ENCODE peak calls at places on chromosomes 3 and 15, in seven cellular contexts. R is amygdala; X is effector memory CD4-positive, alpha-beta T cell; I is renal cortical epithelial cell; O is AG04450; N is iPS-NIHi11; T is stimulated activated CD8-positive, alpha-beta memory T cell treated with anti-CD3 and anti-CD28 coated beads, Interleukin-7, amount 100 ng/mL, for 48 hours. G is an unnamed sample.

GRCh38 chr3:180678231-180678630 is 1.1 kb downstream of the CCDC39 start:
- DNase-seq in N (no peak), I (no peak), T (no peak), R (no peak), O (no peak), X (no peak), G (no peak)

GRCh38 chr3:42515391-42515916 is 13.0 kb downstream of the VIPR1 start:
- DNase-seq in X (no peak), I (no peak), T (no peak), N (no peak), O (no peak), R (no peak), G (no peak)

GRCh38 chr15:70060214-70061085 is 37.3 kb downstream of the TLE3 start:
- DNase-seq in I (no peak), T (no peak), O (no peak), X (no peak), N (no peak), R (no peak), G (no peak)

GRCh38 chr3:65713016-65713415 is 325.7 kb downstream of the MAGI1 start:
- DNase-seq in T (no peak), O (peak; percentile 21), R (no peak), X (no peak), I (peak; percentile 84), N (peak; percentile 55), G (peak; percentile 11)

GRCh38 chr15:66592505-66593218 is 26.9 kb upstream of the LCTL start:
- DNase-seq in R (no peak), I (no peak), X (no peak), N (peak; percentile 20), T (no peak), O (no peak), G (no peak)

GRCh38 chr3:196735751-196736150 is 3.9 kb upstream of the PAK2 start:
- DNase-seq in O (no peak), R (no peak), I (no peak), N (no peak), T (no peak), X (no peak), G (no peak)

GRCh38 chr15:73988075-73988969 is 3.8 kb downstream of the STOML1 start:
- DNase-seq in T (no peak), R (no peak), I (peak; percentile 87), X (no peak), O (no peak), N (no peak), G (peak; percentile 89)

GRCh38 chr3:185069583-185070030 is 83.3 kb downstream of the C3orf70 start:
- DNase-seq in R (no peak), T (no peak), N (peak; percentile 73), O (no peak), I (no peak), X (no peak), G (no peak)

GRCh38 chr15:82830427-82831173 is 21.2 kb downstream of the WHAMM start:
- DNase-seq in O (no peak), X (no peak), T (no peak), R (no peak), N (no peak), I (peak; percentile 38), G (no peak)

GRCh38 chr3:132554437-132554836 is 42.6 kb upstream of the ACKR4 start:
- DNase-seq in T (no peak), R (no peak), N (no peak), X (no peak), I (no peak), O (no peak), G (no peak)

GRCh38 chr15:40379853-40380252 is 2.7 kb upstream of the KNSTRN start:
- DNase-seq in I (peak; percentile 92), N (no peak), O (peak; percentile 97), R (no peak), T (no peak), X (no peak), G (peak; percentile 89)

GRCh38 chr3:134214239-134214638 is 36.4 kb downstream of the RYK start:
- DNase-seq in O (no peak), X (no peak), N (no peak), R (no peak), T (no peak), I (no peak), G (no peak)

GRCh38 chr3:160449660-160450598 is at the start of gene TRIM59:
- DNase-seq in O (peak; percentile 96), I (peak; percentile 96), X (peak; percentile 95), N (peak; percentile 99), T (peak; percentile 96), R (peak; percentile 49), G (peak; percentile 81)

GRCh38 chr3:119973276-119973675 is 121.0 kb downstream of the GSK3B start:
- DNase-seq in N (no peak), I (peak; percentile 12), O (no peak), X (no peak), R (no peak), T (no peak), G (no peak)

GRCh38 chr3:172697558-172697957 is 13.3 kb downstream of the NCEH1 start:
- DNase-seq in T (no peak), I (no peak), N (no peak), R (no peak), O (no peak), X (no peak), G (no peak)

GRCh38 chr3:18489939-18490338 is 64.8 kb upstream of the SATB1 start:
- DNase-seq in O (no peak), I (no peak), T (no peak), X (no peak), R (no peak), N (no peak), G (no peak)

GRCh38 chr3:112411425-112411824 is 78.5 kb downstream of the CD200 start:
- DNase-seq in R (no peak), I (no peak), X (no peak), T (no peak), O (no peak), N (no peak), G (no peak)

GRCh38 chr15:89566141-89566540 is 9.1 kb upstream of the TICRR start:
- DNase-seq in O (no peak), X (no peak), N (peak; percentile 22), T (no peak), I (no peak), R (no peak), G (no peak)

GRCh38 chr3:53803124-53803815 is 42.9 kb downstream of the CHDH start:
- DNase-seq in R (no peak), X (no peak), I (no peak), T (no peak), O (no peak), N (no peak), G (no peak)

GRCh38 chr3:123547881-123548534 is 36.8 kb downstream of the HACD2 start:
- DNase-seq in O (no peak), I (no peak), R (no peak), X (no peak), N (no peak), T (no peak), G (no peak)

GRCh38 chr3:195884691-195885035 is 23.7 kb downstream of the TNK2 start:
- DNase-seq in R (no peak), N (no peak), T (no peak), O (no peak), I (no peak), X (no peak), G (no peak)

GRCh38 chr3:52430416-52430810 is 14.5 kb downstream of the SEMA3G start:
- DNase-seq in X (no peak), N (no peak), O (no peak), I (no peak), R (no peak), T (no peak), G (no peak)

GRCh38 chr3:7112523-7113056 is 251.7 kb downstream of the GRM7 start:
- DNase-seq in I (peak; percentile 78), O (no peak), T (no peak), R (no peak), N (no peak), X (no peak), G (no peak)

GRCh38 chr15:40249477-40250303 is 10.8 kb downstream of the PAK6 start:
- DNase-seq in X (no peak), R (no peak), N (no peak), I (no peak), O (no peak), T (no peak), G (peak; percentile 61)

GRCh38 chr15:85874236-85874635 is 79.5 kb upstream of the KLHL25 start:
- DNase-seq in N (no peak), O (no peak), X (no peak), T (no peak), R (no peak), I (no peak), G (no peak)

GRCh38 chr3:67678665-67679064 is 24.3 kb upstream of the SUCLG2 start:
- DNase-seq in X (no peak), I (no peak), T (no peak), O (no peak), R (no peak), N (no peak), G (no peak)

GRCh38 chr15:60162251-60162650 is 158.1 kb downstream of the FOXB1 start:
- DNase-seq in R (no peak), N (no peak), X (no peak), T (no peak), I (no peak), O (no peak), G (no peak)

GRCh38 chr15:48781002-48781401 is 29.9 kb downstream of the CEP152 start:
- DNase-seq in N (no peak), T (no peak), R (no peak), I (no peak), O (no peak), X (no peak), G (no peak)

GRCh38 chr3:96983731-96984130 is 169.3 kb downstream of the EPHA6 start:
- DNase-seq in T (no peak), I (peak; percentile 28), O (no peak), R (no peak), N (no peak), X (no peak), G (no peak)

GRCh38 chr3:170622369-170623159 is 36.7 kb upstream of the SLC7A14 start:
- DNase-seq in N (no peak), T (no peak), I (no peak), R (peak; percentile 6), X (no peak), O (peak; percentile 98), G (peak; percentile 57)

GRCh38 chr3:123914829-123915228 is 30.7 kb upstream of the MYLK start:
- DNase-seq in O (no peak), N (no peak), X (no peak), T (no peak), I (no peak), R (no peak), G (no peak)

GRCh38 chr15:88655780-88656488 is 17.1 kb downstream of the ISG20 start:
- DNase-seq in R (no peak), X (no peak), T (no peak), O (no peak), I (no peak), N (no peak), G (no peak)

GRCh38 chr3:171770689-171771620 is 39.3 kb downstream of the PLD1 start:
- DNase-seq in T (no peak), R (no peak), I (peak; percentile 93), X (no peak), N (peak; percentile 84), O (peak; percentile 67), G (peak; percentile 81)

GRCh38 chr3:108067768-108068167 is 23.1 kb downstream of the CD47 start:
- DNase-seq in X (no peak), R (no peak), I (peak; percentile 9), N (no peak), O (no peak), T (no peak), G (no peak)

GRCh38 chr15:35963316-35963715 is 417.4 kb upstream of the DPH6 start:
- DNase-seq in X (no peak), R (no peak), I (no peak), O (no peak), N (no peak), T (no peak), G (no peak)

G was measured in Daoy.